ENCODE peak calls at places on chromosomes 11 and 22, in ten cellular contexts. One of them, this sample, is unnamed.

GRCh38 chr11:2750601-2751522 is 51.1 kb upstream of the KCNQ1OT1 start:
- DNase-seq in IMR-90: no peak
- DNase-seq in HFFc6: no peak
- DNase-seq in fibroblast of lung: no peak
- DNase-seq in NB4: no peak
- DNase-seq in HCT116: no peak
- DNase-seq in AG04450: no peak
- DNase-seq in nephron progenitor cell: no peak
- DNase-seq in fibroblast of mammary gland: no peak
- DNase-seq in B cell: no peak
- DNase-seq in this sample: no peak

GRCh38 chr11:35800970-35801953 is 138.7 kb downstream of the TRIM44 start:
- DNase-seq in IMR-90: no peak
- DNase-seq in NB4: peak
- DNase-seq in nephron progenitor cell: no peak
- DNase-seq in HFFc6: no peak
- DNase-seq in fibroblast of lung: no peak
- DNase-seq in AG04450: no peak
- DNase-seq in fibroblast of mammary gland: no peak
- DNase-seq in B cell: peak
- DNase-seq in HCT116: no peak
- DNase-seq in this sample: no peak

GRCh38 chr11:128195057-128195751 is 392.2 kb downstream of the ETS1 start:
- DNase-seq in B cell: peak
- DNase-seq in AG04450: no peak
- DNase-seq in nephron progenitor cell: no peak
- DNase-seq in fibroblast of mammary gland: no peak
- DNase-seq in HFFc6: no peak
- DNase-seq in HCT116: no peak
- DNase-seq in NB4: peak
- DNase-seq in fibroblast of lung: peak
- DNase-seq in IMR-90: no peak
- DNase-seq in this sample: no peak

GRCh38 chr11:60925685-60926267 is 1.5 kb downstream of the TMEM132A start:
- DNase-seq in HFFc6: peak
- DNase-seq in fibroblast of mammary gland: peak
- DNase-seq in fibroblast of lung: no peak
- DNase-seq in B cell: no peak
- DNase-seq in AG04450: peak
- DNase-seq in IMR-90: peak
- DNase-seq in nephron progenitor cell: no peak
- DNase-seq in NB4: no peak
- DNase-seq in HCT116: no peak
- DNase-seq in this sample: peak

GRCh38 chr22:20145832-20146223 is 5.0 kb downstream of the CCDC188 start:
- DNase-seq in B cell: no peak
- DNase-seq in IMR-90: no peak
- DNase-seq in nephron progenitor cell: no peak
- DNase-seq in NB4: no peak
- DNase-seq in fibroblast of lung: no peak
- DNase-seq in fibroblast of mammary gland: no peak
- DNase-seq in HFFc6: no peak
- DNase-seq in AG04450: no peak
- DNase-seq in HCT116: no peak
- DNase-seq in this sample: no peak

GRCh38 chr11:111193924-111194490 is 51.5 kb upstream of the POU2AF2 start:
- DNase-seq in IMR-90: no peak
- DNase-seq in NB4: no peak
- DNase-seq in AG04450: no peak
- DNase-seq in nephron progenitor cell: no peak
- DNase-seq in fibroblast of lung: no peak
- DNase-seq in fibroblast of mammary gland: peak
- DNase-seq in B cell: no peak
- DNase-seq in HFFc6: no peak
- DNase-seq in HCT116: no peak
- DNase-seq in this sample: peak

GRCh38 chr22:48564995-48565394 is 1262.7 kb downstream of the BRD1 start:
- DNase-seq in AG04450: no peak
- DNase-seq in NB4: no peak
- DNase-seq in IMR-90: no peak
- DNase-seq in HCT116: no peak
- DNase-seq in fibroblast of mammary gland: no peak
- DNase-seq in HFFc6: no peak
- DNase-seq in nephron progenitor cell: no peak
- DNase-seq in B cell: no peak
- DNase-seq in fibroblast of lung: no peak
- DNase-seq in this sample: no peak

GRCh38 chr11:76791861-76792260 is 8.7 kb downstream of the TSKU start:
- DNase-seq in NB4: peak
- DNase-seq in nephron progenitor cell: no peak
- DNase-seq in IMR-90: peak
- DNase-seq in B cell: no peak
- DNase-seq in AG04450: no peak
- DNase-seq in HFFc6: peak
- DNase-seq in fibroblast of lung: peak
- DNase-seq in HCT116: no peak
- DNase-seq in fibroblast of mammary gland: peak
- DNase-seq in this sample: peak

GRCh38 chr22:35329114-35329847 is 29.6 kb downstream of the TOM1 start:
- DNase-seq in nephron progenitor cell: no peak
- DNase-seq in HCT116: no peak
- DNase-seq in HFFc6: no peak
- DNase-seq in IMR-90: no peak
- DNase-seq in AG04450: no peak
- DNase-seq in NB4: peak
- DNase-seq in fibroblast of mammary gland: no peak
- DNase-seq in B cell: no peak
- DNase-seq in fibroblast of lung: no peak
- DNase-seq in this sample: no peak

GRCh38 chr22:35327690-35328471 is 28.2 kb downstream of the TOM1 start:
- DNase-seq in B cell: no peak
- DNase-seq in HFFc6: no peak
- DNase-seq in IMR-90: no peak
- DNase-seq in nephron progenitor cell: no peak
- DNase-seq in AG04450: no peak
- DNase-seq in NB4: no peak
- DNase-seq in HCT116: no peak
- DNase-seq in fibroblast of lung: no peak
- DNase-seq in fibroblast of mammary gland: no peak
- DNase-seq in this sample: no peak

GRCh38 chr22:35328472-35328885 is 28.8 kb downstream of the TOM1 start:
- DNase-seq in NB4: peak
- DNase-seq in fibroblast of mammary gland: no peak
- DNase-seq in nephron progenitor cell: no peak
- DNase-seq in HCT116: no peak
- DNase-seq in HFFc6: no peak
- DNase-seq in AG04450: no peak
- DNase-seq in fibroblast of lung: no peak
- DNase-seq in B cell: no peak
- DNase-seq in IMR-90: no peak
- DNase-seq in this sample: no peak

GRCh38 chr22:35333220-35333619 is 33.5 kb downstream of the TOM1 start:
- DNase-seq in nephron progenitor cell: no peak
- DNase-seq in HCT116: no peak
- DNase-seq in NB4: no peak
- DNase-seq in IMR-90: no peak
- DNase-seq in HFFc6: no peak
- DNase-seq in B cell: no peak
- DNase-seq in fibroblast of lung: no peak
- DNase-seq in AG04450: no peak
- DNase-seq in fibroblast of mammary gland: no peak
- DNase-seq in this sample: no peak

GRCh38 chr22:35330258-35330861 is 30.7 kb downstream of the TOM1 start:
- DNase-seq in AG04450: peak
- DNase-seq in HFFc6: peak
- DNase-seq in IMR-90: peak
- DNase-seq in NB4: peak
- DNase-seq in fibroblast of mammary gland: peak
- DNase-seq in fibroblast of lung: peak
- DNase-seq in nephron progenitor cell: no peak
- DNase-seq in B cell: no peak
- DNase-seq in HCT116: no peak
- DNase-seq in this sample: peak
- TF ChIP-seq CTCF in AG04450: no peak
- TF ChIP-seq CTCF in HFFc6: no peak
- TF ChIP-seq CTCF in IMR-90: no peak
- TF ChIP-seq CTCF in NB4: no peak
- TF ChIP-seq CTCF in fibroblast of mammary gland: no peak
- TF ChIP-seq CTCF in fibroblast of lung: no peak
- TF ChIP-seq CTCF in nephron progenitor cell: no peak
- TF ChIP-seq CTCF in B cell: no peak
- TF ChIP-seq CTCF in HCT116: no peak
- TF ChIP-seq CTCF in this sample: no peak

DNA sequence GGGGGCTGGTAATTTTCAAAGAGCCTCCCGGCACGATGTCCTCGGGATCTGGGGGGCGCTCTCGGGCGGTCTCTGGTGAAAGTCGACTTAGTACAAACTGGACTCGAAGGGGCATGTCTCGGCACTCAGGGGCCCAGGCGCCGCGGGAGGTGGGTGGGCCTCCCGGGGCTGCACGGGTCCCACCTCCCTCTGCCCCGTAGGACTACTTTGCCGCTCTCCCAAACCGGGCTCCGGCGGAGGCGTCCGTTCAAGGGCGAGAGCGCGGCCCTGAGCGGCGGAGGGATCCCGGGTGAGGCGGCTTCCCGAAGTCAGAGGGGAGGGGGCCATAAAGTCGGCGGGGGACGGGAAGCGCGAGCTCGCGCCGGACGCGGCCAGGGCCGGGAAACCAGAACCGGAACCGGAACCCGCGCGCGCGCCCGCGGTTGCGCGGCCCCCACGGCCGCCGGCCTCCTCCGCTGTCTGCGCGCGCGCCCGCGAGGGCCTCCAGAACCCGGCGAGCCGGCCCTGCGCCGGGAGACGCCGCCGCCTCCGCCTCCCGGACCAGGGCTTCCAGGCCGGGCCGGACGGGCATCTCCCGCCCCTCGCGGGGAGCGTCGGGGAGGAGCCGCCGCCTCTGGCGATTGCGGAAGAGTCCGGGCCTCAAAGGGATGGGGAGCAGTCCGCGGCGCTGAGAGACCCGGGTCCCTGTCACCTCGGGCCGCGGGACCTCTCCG is at the start of gene ARHGEF12:
- DNase-seq in fibroblast of lung: peak
- DNase-seq in IMR-90: peak
- DNase-seq in NB4: no peak
- DNase-seq in HFFc6: peak
- DNase-seq in fibroblast of mammary gland: peak
- DNase-seq in HCT116: peak
- DNase-seq in B cell: peak
- DNase-seq in nephron progenitor cell: peak
- DNase-seq in AG04450: peak
- DNase-seq in this sample: peak
- TF ChIP-seq CTCF in fibroblast of lung: peak
- TF ChIP-seq CTCF in IMR-90: peak
- TF ChIP-seq CTCF in NB4: no peak
- TF ChIP-seq CTCF in HFFc6: peak
- TF ChIP-seq CTCF in fibroblast of mammary gland: peak
- TF ChIP-seq CTCF in HCT116: peak
- TF ChIP-seq CTCF in B cell: no peak
- TF ChIP-seq CTCF in nephron progenitor cell: no peak
- TF ChIP-seq CTCF in AG04450: peak
- TF ChIP-seq CTCF in this sample: peak

GRCh38 chr22:31604746-31605705 is 57.0 kb downstream of the PISD start:
- DNase-seq in fibroblast of lung: no peak
- DNase-seq in AG04450: no peak
- DNase-seq in HFFc6: no peak
- DNase-seq in nephron progenitor cell: no peak
- DNase-seq in IMR-90: no peak
- DNase-seq in fibroblast of mammary gland: no peak
- DNase-seq in B cell: no peak
- DNase-seq in HCT116: no peak
- DNase-seq in NB4: peak
- DNase-seq in this sample: no peak

GRCh38 chr22:31609716-31610115 is 52.3 kb downstream of the PISD start:
- DNase-seq in AG04450: no peak
- DNase-seq in HFFc6: no peak
- DNase-seq in HCT116: no peak
- DNase-seq in nephron progenitor cell: no peak
- DNase-seq in NB4: no peak
- DNase-seq in IMR-90: no peak
- DNase-seq in fibroblast of mammary gland: no peak
- DNase-seq in B cell: no peak
- DNase-seq in fibroblast of lung: no peak
- DNase-seq in this sample: no peak

GRCh38 chr22:31605851-31606585 is 56.0 kb downstream of the PISD start:
- DNase-seq in NB4: no peak
- DNase-seq in B cell: no peak
- DNase-seq in fibroblast of lung: no peak
- DNase-seq in fibroblast of mammary gland: no peak
- DNase-seq in HFFc6: no peak
- DNase-seq in IMR-90: no peak
- DNase-seq in HCT116: no peak
- DNase-seq in nephron progenitor cell: no peak
- DNase-seq in AG04450: no peak
- DNase-seq in this sample: peak

GRCh38 chr22:31610611-31611010 is 51.4 kb downstream of the PISD start:
- DNase-seq in IMR-90: no peak
- DNase-seq in B cell: no peak
- DNase-seq in nephron progenitor cell: no peak
- DNase-seq in NB4: no peak
- DNase-seq in HCT116: no peak
- DNase-seq in fibroblast of mammary gland: no peak
- DNase-seq in fibroblast of lung: no peak
- DNase-seq in AG04450: no peak
- DNase-seq in HFFc6: no peak
- DNase-seq in this sample: no peak

GRCh38 chr22:31607696-31608095 is 54.3 kb downstream of the PISD start:
- DNase-seq in fibroblast of mammary gland: no peak
- DNase-seq in HFFc6: no peak
- DNase-seq in B cell: no peak
- DNase-seq in NB4: no peak
- DNase-seq in IMR-90: no peak
- DNase-seq in fibroblast of lung: no peak
- DNase-seq in HCT116: no peak
- DNase-seq in AG04450: no peak
- DNase-seq in nephron progenitor cell: no peak
- DNase-seq in this sample: no peak
- TF ChIP-seq CTCF in fibroblast of mammary gland: no peak
- TF ChIP-seq CTCF in HFFc6: no peak
- TF ChIP-seq CTCF in B cell: no peak
- TF ChIP-seq CTCF in NB4: no peak
- TF ChIP-seq CTCF in IMR-90: no peak
- TF ChIP-seq CTCF in fibroblast of lung: no peak
- TF ChIP-seq CTCF in HCT116: no peak
- TF ChIP-seq CTCF in AG04450: no peak
- TF ChIP-seq CTCF in nephron progenitor cell: no peak
- TF ChIP-seq CTCF in this sample: no peak

GRCh38 chr11:74092425-74092824 is 78.4 kb downstream of the C2CD3 start:
- DNase-seq in HFFc6: no peak
- DNase-seq in IMR-90: no peak
- DNase-seq in AG04450: no peak
- DNase-seq in nephron progenitor cell: no peak
- DNase-seq in NB4: no peak
- DNase-seq in B cell: no peak
- DNase-seq in fibroblast of lung: no peak
- DNase-seq in fibroblast of mammary gland: no peak
- DNase-seq in HCT116: no peak
- DNase-seq in this sample: no peak

GRCh38 chr11:74091549-74091948 is 79.3 kb downstream of the C2CD3 start:
- DNase-seq in IMR-90: no peak
- DNase-seq in B cell: no peak
- DNase-seq in AG04450: no peak
- DNase-seq in HCT116: no peak
- DNase-seq in NB4: no peak
- DNase-seq in fibroblast of mammary gland: no peak
- DNase-seq in fibroblast of lung: no peak
- DNase-seq in HFFc6: no peak
- DNase-seq in nephron progenitor cell: no peak
- DNase-seq in this sample: no peak

GRCh38 chr11:74086242-74086884 is 77.5 kb upstream of the UCP3 start:
- DNase-seq in NB4: no peak
- DNase-seq in HCT116: no peak
- DNase-seq in IMR-90: no peak
- DNase-seq in fibroblast of mammary gland: no peak
- DNase-seq in nephron progenitor cell: no peak
- DNase-seq in B cell: no peak
- DNase-seq in AG04450: no peak
- DNase-seq in HFFc6: no peak
- DNase-seq in fibroblast of lung: no peak
- DNase-seq in this sample: no peak

GRCh38 chr11:74094393-74094792 is 76.4 kb downstream of the C2CD3 start:
- DNase-seq in fibroblast of mammary gland: no peak
- DNase-seq in HFFc6: no peak
- DNase-seq in HCT116: no peak
- DNase-seq in IMR-90: no peak
- DNase-seq in AG04450: no peak
- DNase-seq in fibroblast of lung: no peak
- DNase-seq in B cell: no peak
- DNase-seq in nephron progenitor cell: no peak
- DNase-seq in NB4: no peak
- DNase-seq in this sample: peak

GRCh38 chr11:74090701-74091100 is 80.1 kb downstream of the C2CD3 start:
- DNase-seq in fibroblast of lung: peak
- DNase-seq in fibroblast of mammary gland: peak
- DNase-seq in AG04450: no peak
- DNase-seq in HCT116: no peak
- DNase-seq in B cell: no peak
- DNase-seq in NB4: peak
- DNase-seq in IMR-90: peak
- DNase-seq in HFFc6: no peak
- DNase-seq in nephron progenitor cell: no peak
- DNase-seq in this sample: peak
- TF ChIP-seq CTCF in fibroblast of lung: peak
- TF ChIP-seq CTCF in fibroblast of mammary gland: peak
- TF ChIP-seq CTCF in AG04450: peak
- TF ChIP-seq CTCF in HCT116: peak
- TF ChIP-seq CTCF in B cell: no peak
- TF ChIP-seq CTCF in NB4: peak
- TF ChIP-seq CTCF in IMR-90: peak
- TF ChIP-seq CTCF in HFFc6: peak
- TF ChIP-seq CTCF in nephron progenitor cell: no peak
- TF ChIP-seq CTCF in this sample: peak